ENCODE peak calls at places on chromosomes 5 and 9, in seven cellular contexts. One of them, this sample, is unnamed.

GRCh38 chr5:90381213-90381929 is 28.2 kb downstream of the CETN3 start:
- DNase-seq in CD4-positive, CD25-positive, alpha-beta regulatory T cell: no peak
- DNase-seq in iPS DF 19.7: no peak
- DNase-seq in activated naive CD8-positive, alpha-beta T cell treated with anti-CD3 and anti-CD28 coated beads, Interleukin-2, amount 50 U/mL, for 24 hours: no peak
- DNase-seq in stimulated activated CD4-positive, alpha-beta T cell treated with anti-CD3 and anti-CD28 coated beads, TNF-alpha, amount 100 ng/mL, for 1 hour: no peak
- DNase-seq in hippocampal formation: no peak
- DNase-seq in effector memory CD4-positive, alpha-beta T cell: no peak
- DNase-seq in this sample: no peak

GRCh38 chr9:133347985-133348762 is at the start of the genes MED22 and RPL7A:
- DNase-seq in CD4-positive, CD25-positive, alpha-beta regulatory T cell: peak
- DNase-seq in iPS DF 19.7: peak
- DNase-seq in activated naive CD8-positive, alpha-beta T cell treated with anti-CD3 and anti-CD28 coated beads, Interleukin-2, amount 50 U/mL, for 24 hours: peak
- DNase-seq in stimulated activated CD4-positive, alpha-beta T cell treated with anti-CD3 and anti-CD28 coated beads, TNF-alpha, amount 100 ng/mL, for 1 hour: peak
- DNase-seq in hippocampal formation: peak
- DNase-seq in effector memory CD4-positive, alpha-beta T cell: peak
- DNase-seq in this sample: peak

GRCh38 chr9:93675336-93676150 is 99.2 kb downstream of the PHF2 start:
- DNase-seq in CD4-positive, CD25-positive, alpha-beta regulatory T cell: no peak
- DNase-seq in iPS DF 19.7: no peak
- DNase-seq in activated naive CD8-positive, alpha-beta T cell treated with anti-CD3 and anti-CD28 coated beads, Interleukin-2, amount 50 U/mL, for 24 hours: no peak
- DNase-seq in stimulated activated CD4-positive, alpha-beta T cell treated with anti-CD3 and anti-CD28 coated beads, TNF-alpha, amount 100 ng/mL, for 1 hour: no peak
- DNase-seq in hippocampal formation: no peak
- DNase-seq in effector memory CD4-positive, alpha-beta T cell: no peak
- DNase-seq in this sample: no peak

GRCh38 chr9:104808030-104808614 is 44.2 kb downstream of the NIPSNAP3B start:
- DNase-seq in CD4-positive, CD25-positive, alpha-beta regulatory T cell: no peak
- DNase-seq in iPS DF 19.7: no peak
- DNase-seq in activated naive CD8-positive, alpha-beta T cell treated with anti-CD3 and anti-CD28 coated beads, Interleukin-2, amount 50 U/mL, for 24 hours: no peak
- DNase-seq in stimulated activated CD4-positive, alpha-beta T cell treated with anti-CD3 and anti-CD28 coated beads, TNF-alpha, amount 100 ng/mL, for 1 hour: no peak
- DNase-seq in hippocampal formation: peak
- DNase-seq in effector memory CD4-positive, alpha-beta T cell: no peak
- DNase-seq in this sample: peak

GRCh38 chr5:169960659-169961058 is 19.6 kb downstream of the INSYN2B start:
- DNase-seq in CD4-positive, CD25-positive, alpha-beta regulatory T cell: no peak
- DNase-seq in iPS DF 19.7: no peak
- DNase-seq in activated naive CD8-positive, alpha-beta T cell treated with anti-CD3 and anti-CD28 coated beads, Interleukin-2, amount 50 U/mL, for 24 hours: no peak
- DNase-seq in stimulated activated CD4-positive, alpha-beta T cell treated with anti-CD3 and anti-CD28 coated beads, TNF-alpha, amount 100 ng/mL, for 1 hour: no peak
- DNase-seq in hippocampal formation: no peak
- DNase-seq in effector memory CD4-positive, alpha-beta T cell: no peak
- DNase-seq in this sample: no peak

GRCh38 chr5:40437452-40437861 is 242.3 kb upstream of the PTGER4 start:
- DNase-seq in CD4-positive, CD25-positive, alpha-beta regulatory T cell: peak
- DNase-seq in iPS DF 19.7: no peak
- DNase-seq in activated naive CD8-positive, alpha-beta T cell treated with anti-CD3 and anti-CD28 coated beads, Interleukin-2, amount 50 U/mL, for 24 hours: peak
- DNase-seq in stimulated activated CD4-positive, alpha-beta T cell treated with anti-CD3 and anti-CD28 coated beads, TNF-alpha, amount 100 ng/mL, for 1 hour: no peak
- DNase-seq in hippocampal formation: no peak
- DNase-seq in effector memory CD4-positive, alpha-beta T cell: no peak
- DNase-seq in this sample: no peak

GRCh38 chr5:124839371-124839998 is 93.0 kb upstream of the ZNF608 start:
- DNase-seq in CD4-positive, CD25-positive, alpha-beta regulatory T cell: no peak
- DNase-seq in iPS DF 19.7: no peak
- DNase-seq in activated naive CD8-positive, alpha-beta T cell treated with anti-CD3 and anti-CD28 coated beads, Interleukin-2, amount 50 U/mL, for 24 hours: no peak
- DNase-seq in stimulated activated CD4-positive, alpha-beta T cell treated with anti-CD3 and anti-CD28 coated beads, TNF-alpha, amount 100 ng/mL, for 1 hour: no peak
- DNase-seq in hippocampal formation: peak
- DNase-seq in effector memory CD4-positive, alpha-beta T cell: no peak
- DNase-seq in this sample: peak

GRCh38 chr5:138466900-138467710 is 1.8 kb downstream of the EGR1 start:
- DNase-seq in CD4-positive, CD25-positive, alpha-beta regulatory T cell: no peak
- DNase-seq in iPS DF 19.7: no peak
- DNase-seq in activated naive CD8-positive, alpha-beta T cell treated with anti-CD3 and anti-CD28 coated beads, Interleukin-2, amount 50 U/mL, for 24 hours: no peak
- DNase-seq in stimulated activated CD4-positive, alpha-beta T cell treated with anti-CD3 and anti-CD28 coated beads, TNF-alpha, amount 100 ng/mL, for 1 hour: peak
- DNase-seq in hippocampal formation: no peak
- DNase-seq in effector memory CD4-positive, alpha-beta T cell: no peak
- DNase-seq in this sample: no peak

GRCh38 chr5:88659529-88660325 is 223.3 kb downstream of the MEF2C start:
- DNase-seq in CD4-positive, CD25-positive, alpha-beta regulatory T cell: no peak
- DNase-seq in iPS DF 19.7: no peak
- DNase-seq in activated naive CD8-positive, alpha-beta T cell treated with anti-CD3 and anti-CD28 coated beads, Interleukin-2, amount 50 U/mL, for 24 hours: no peak
- DNase-seq in stimulated activated CD4-positive, alpha-beta T cell treated with anti-CD3 and anti-CD28 coated beads, TNF-alpha, amount 100 ng/mL, for 1 hour: no peak
- DNase-seq in hippocampal formation: no peak
- DNase-seq in effector memory CD4-positive, alpha-beta T cell: no peak
- DNase-seq in this sample: peak

GRCh38 chr5:147887026-147887627 is 8.6 kb downstream of the SCGB3A2 start:
- DNase-seq in CD4-positive, CD25-positive, alpha-beta regulatory T cell: no peak
- DNase-seq in iPS DF 19.7: no peak
- DNase-seq in activated naive CD8-positive, alpha-beta T cell treated with anti-CD3 and anti-CD28 coated beads, Interleukin-2, amount 50 U/mL, for 24 hours: no peak
- DNase-seq in stimulated activated CD4-positive, alpha-beta T cell treated with anti-CD3 and anti-CD28 coated beads, TNF-alpha, amount 100 ng/mL, for 1 hour: no peak
- DNase-seq in hippocampal formation: peak
- DNase-seq in effector memory CD4-positive, alpha-beta T cell: no peak
- DNase-seq in this sample: no peak

GRCh38 chr5:173456751-173457171 is 128.5 kb upstream of the STC2 start:
- DNase-seq in CD4-positive, CD25-positive, alpha-beta regulatory T cell: no peak
- DNase-seq in iPS DF 19.7: no peak
- DNase-seq in activated naive CD8-positive, alpha-beta T cell treated with anti-CD3 and anti-CD28 coated beads, Interleukin-2, amount 50 U/mL, for 24 hours: no peak
- DNase-seq in stimulated activated CD4-positive, alpha-beta T cell treated with anti-CD3 and anti-CD28 coated beads, TNF-alpha, amount 100 ng/mL, for 1 hour: no peak
- DNase-seq in hippocampal formation: no peak
- DNase-seq in effector memory CD4-positive, alpha-beta T cell: no peak
- DNase-seq in this sample: no peak

GRCh38 chr9:91905958-91906585 is 44.0 kb downstream of the ROR2 start:
- DNase-seq in CD4-positive, CD25-positive, alpha-beta regulatory T cell: peak
- DNase-seq in iPS DF 19.7: no peak
- DNase-seq in activated naive CD8-positive, alpha-beta T cell treated with anti-CD3 and anti-CD28 coated beads, Interleukin-2, amount 50 U/mL, for 24 hours: peak
- DNase-seq in stimulated activated CD4-positive, alpha-beta T cell treated with anti-CD3 and anti-CD28 coated beads, TNF-alpha, amount 100 ng/mL, for 1 hour: no peak
- DNase-seq in hippocampal formation: no peak
- DNase-seq in effector memory CD4-positive, alpha-beta T cell: peak
- DNase-seq in this sample: no peak

GRCh38 chr9:122184551-122184950 is 24.8 kb downstream of the MORN5 start:
- DNase-seq in CD4-positive, CD25-positive, alpha-beta regulatory T cell: no peak
- DNase-seq in iPS DF 19.7: no peak
- DNase-seq in activated naive CD8-positive, alpha-beta T cell treated with anti-CD3 and anti-CD28 coated beads, Interleukin-2, amount 50 U/mL, for 24 hours: no peak
- DNase-seq in stimulated activated CD4-positive, alpha-beta T cell treated with anti-CD3 and anti-CD28 coated beads, TNF-alpha, amount 100 ng/mL, for 1 hour: no peak
- DNase-seq in hippocampal formation: no peak
- DNase-seq in effector memory CD4-positive, alpha-beta T cell: no peak
- DNase-seq in this sample: no peak

GRCh38 chr9:36214571-36214970 is 23.9 kb downstream of the CLTA start:
- DNase-seq in CD4-positive, CD25-positive, alpha-beta regulatory T cell: no peak
- DNase-seq in iPS DF 19.7: no peak
- DNase-seq in activated naive CD8-positive, alpha-beta T cell treated with anti-CD3 and anti-CD28 coated beads, Interleukin-2, amount 50 U/mL, for 24 hours: no peak
- DNase-seq in stimulated activated CD4-positive, alpha-beta T cell treated with anti-CD3 and anti-CD28 coated beads, TNF-alpha, amount 100 ng/mL, for 1 hour: no peak
- DNase-seq in hippocampal formation: peak
- DNase-seq in effector memory CD4-positive, alpha-beta T cell: no peak
- DNase-seq in this sample: no peak

GRCh38 chr9:101582593-101582992 is 12.2 kb downstream of the PPP3R2 start:
- DNase-seq in CD4-positive, CD25-positive, alpha-beta regulatory T cell: no peak
- DNase-seq in iPS DF 19.7: no peak
- DNase-seq in activated naive CD8-positive, alpha-beta T cell treated with anti-CD3 and anti-CD28 coated beads, Interleukin-2, amount 50 U/mL, for 24 hours: no peak
- DNase-seq in stimulated activated CD4-positive, alpha-beta T cell treated with anti-CD3 and anti-CD28 coated beads, TNF-alpha, amount 100 ng/mL, for 1 hour: no peak
- DNase-seq in hippocampal formation: peak
- DNase-seq in effector memory CD4-positive, alpha-beta T cell: no peak
- DNase-seq in this sample: no peak

GRCh38 chr5:1424716-1425115 is 20.5 kb downstream of the SLC6A3 start:
- DNase-seq in CD4-positive, CD25-positive, alpha-beta regulatory T cell: no peak
- DNase-seq in iPS DF 19.7: no peak
- DNase-seq in activated naive CD8-positive, alpha-beta T cell treated with anti-CD3 and anti-CD28 coated beads, Interleukin-2, amount 50 U/mL, for 24 hours: no peak
- DNase-seq in stimulated activated CD4-positive, alpha-beta T cell treated with anti-CD3 and anti-CD28 coated beads, TNF-alpha, amount 100 ng/mL, for 1 hour: no peak
- DNase-seq in hippocampal formation: no peak
- DNase-seq in effector memory CD4-positive, alpha-beta T cell: no peak
- DNase-seq in this sample: no peak

GRCh38 chr9:73684601-73685000 is 532.9 kb downstream of the ANXA1 start:
- DNase-seq in CD4-positive, CD25-positive, alpha-beta regulatory T cell: no peak
- DNase-seq in iPS DF 19.7: no peak
- DNase-seq in activated naive CD8-positive, alpha-beta T cell treated with anti-CD3 and anti-CD28 coated beads, Interleukin-2, amount 50 U/mL, for 24 hours: no peak
- DNase-seq in stimulated activated CD4-positive, alpha-beta T cell treated with anti-CD3 and anti-CD28 coated beads, TNF-alpha, amount 100 ng/mL, for 1 hour: no peak
- DNase-seq in hippocampal formation: no peak
- DNase-seq in effector memory CD4-positive, alpha-beta T cell: no peak
- DNase-seq in this sample: no peak

GRCh38 chr9:137907776-137908175 is 30.2 kb downstream of the CACNA1B start:
- DNase-seq in CD4-positive, CD25-positive, alpha-beta regulatory T cell: no peak
- DNase-seq in iPS DF 19.7: no peak
- DNase-seq in activated naive CD8-positive, alpha-beta T cell treated with anti-CD3 and anti-CD28 coated beads, Interleukin-2, amount 50 U/mL, for 24 hours: no peak
- DNase-seq in stimulated activated CD4-positive, alpha-beta T cell treated with anti-CD3 and anti-CD28 coated beads, TNF-alpha, amount 100 ng/mL, for 1 hour: no peak
- DNase-seq in hippocampal formation: no peak
- DNase-seq in effector memory CD4-positive, alpha-beta T cell: no peak
- DNase-seq in this sample: peak

GRCh38 chr5:84437673-84438315 is 53.1 kb upstream of the EDIL3 start:
- DNase-seq in CD4-positive, CD25-positive, alpha-beta regulatory T cell: no peak
- DNase-seq in iPS DF 19.7: no peak
- DNase-seq in activated naive CD8-positive, alpha-beta T cell treated with anti-CD3 and anti-CD28 coated beads, Interleukin-2, amount 50 U/mL, for 24 hours: no peak
- DNase-seq in stimulated activated CD4-positive, alpha-beta T cell treated with anti-CD3 and anti-CD28 coated beads, TNF-alpha, amount 100 ng/mL, for 1 hour: no peak
- DNase-seq in hippocampal formation: no peak
- DNase-seq in effector memory CD4-positive, alpha-beta T cell: no peak
- DNase-seq in this sample: no peak

GRCh38 chr9:78091736-78092135 is 60.1 kb upstream of the GNAQ start:
- DNase-seq in CD4-positive, CD25-positive, alpha-beta regulatory T cell: no peak
- DNase-seq in iPS DF 19.7: no peak
- DNase-seq in activated naive CD8-positive, alpha-beta T cell treated with anti-CD3 and anti-CD28 coated beads, Interleukin-2, amount 50 U/mL, for 24 hours: no peak
- DNase-seq in stimulated activated CD4-positive, alpha-beta T cell treated with anti-CD3 and anti-CD28 coated beads, TNF-alpha, amount 100 ng/mL, for 1 hour: no peak
- DNase-seq in hippocampal formation: no peak
- DNase-seq in effector memory CD4-positive, alpha-beta T cell: no peak
- DNase-seq in this sample: no peak

GRCh38 chr5:60677831-60678664 is 21.9 kb downstream of the DEPDC1B start:
- DNase-seq in CD4-positive, CD25-positive, alpha-beta regulatory T cell: peak
- DNase-seq in iPS DF 19.7: no peak
- DNase-seq in activated naive CD8-positive, alpha-beta T cell treated with anti-CD3 and anti-CD28 coated beads, Interleukin-2, amount 50 U/mL, for 24 hours: no peak
- DNase-seq in stimulated activated CD4-positive, alpha-beta T cell treated with anti-CD3 and anti-CD28 coated beads, TNF-alpha, amount 100 ng/mL, for 1 hour: no peak
- DNase-seq in hippocampal formation: peak
- DNase-seq in effector memory CD4-positive, alpha-beta T cell: no peak
- DNase-seq in this sample: no peak

GRCh38 chr5:43536972-43537371 is 19.9 kb downstream of the PAIP1 start:
- DNase-seq in CD4-positive, CD25-positive, alpha-beta regulatory T cell: no peak
- DNase-seq in iPS DF 19.7: no peak
- DNase-seq in activated naive CD8-positive, alpha-beta T cell treated with anti-CD3 and anti-CD28 coated beads, Interleukin-2, amount 50 U/mL, for 24 hours: no peak
- DNase-seq in stimulated activated CD4-positive, alpha-beta T cell treated with anti-CD3 and anti-CD28 coated beads, TNF-alpha, amount 100 ng/mL, for 1 hour: no peak
- DNase-seq in hippocampal formation: no peak
- DNase-seq in effector memory CD4-positive, alpha-beta T cell: no peak
- DNase-seq in this sample: no peak

GRCh38 chr5:133482033-133482432 is 130.3 kb downstream of the FSTL4 start:
- DNase-seq in CD4-positive, CD25-positive, alpha-beta regulatory T cell: no peak
- DNase-seq in iPS DF 19.7: no peak
- DNase-seq in activated naive CD8-positive, alpha-beta T cell treated with anti-CD3 and anti-CD28 coated beads, Interleukin-2, amount 50 U/mL, for 24 hours: no peak
- DNase-seq in stimulated activated CD4-positive, alpha-beta T cell treated with anti-CD3 and anti-CD28 coated beads, TNF-alpha, amount 100 ng/mL, for 1 hour: no peak
- DNase-seq in hippocampal formation: no peak
- DNase-seq in effector memory CD4-positive, alpha-beta T cell: no peak
- DNase-seq in this sample: no peak

GRCh38 chr5:157335534-157336422 is 69.9 kb downstream of the CYFIP2 start:
- DNase-seq in CD4-positive, CD25-positive, alpha-beta regulatory T cell: no peak
- DNase-seq in iPS DF 19.7: no peak
- DNase-seq in activated naive CD8-positive, alpha-beta T cell treated with anti-CD3 and anti-CD28 coated beads, Interleukin-2, amount 50 U/mL, for 24 hours: no peak
- DNase-seq in stimulated activated CD4-positive, alpha-beta T cell treated with anti-CD3 and anti-CD28 coated beads, TNF-alpha, amount 100 ng/mL, for 1 hour: no peak
- DNase-seq in hippocampal formation: no peak
- DNase-seq in effector memory CD4-positive, alpha-beta T cell: no peak
- DNase-seq in this sample: no peak

GRCh38 chr5:848671-849111 is 2.1 kb downstream of the ZDHHC11 start:
- DNase-seq in CD4-positive, CD25-positive, alpha-beta regulatory T cell: no peak
- DNase-seq in iPS DF 19.7: no peak
- DNase-seq in activated naive CD8-positive, alpha-beta T cell treated with anti-CD3 and anti-CD28 coated beads, Interleukin-2, amount 50 U/mL, for 24 hours: no peak
- DNase-seq in stimulated activated CD4-positive, alpha-beta T cell treated with anti-CD3 and anti-CD28 coated beads, TNF-alpha, amount 100 ng/mL, for 1 hour: no peak
- DNase-seq in hippocampal formation: no peak
- DNase-seq in effector memory CD4-positive, alpha-beta T cell: no peak
- DNase-seq in this sample: no peak

GRCh38 chr5:57332350-57332749 is 150.3 kb downstream of the ACTBL2 start:
- DNase-seq in CD4-positive, CD25-positive, alpha-beta regulatory T cell: no peak
- DNase-seq in iPS DF 19.7: no peak
- DNase-seq in activated naive CD8-positive, alpha-beta T cell treated with anti-CD3 and anti-CD28 coated beads, Interleukin-2, amount 50 U/mL, for 24 hours: no peak
- DNase-seq in stimulated activated CD4-positive, alpha-beta T cell treated with anti-CD3 and anti-CD28 coated beads, TNF-alpha, amount 100 ng/mL, for 1 hour: no peak
- DNase-seq in hippocampal formation: no peak
- DNase-seq in effector memory CD4-positive, alpha-beta T cell: no peak
- DNase-seq in this sample: no peak

GRCh38 chr5:124515494-124516222 is 230.8 kb downstream of the ZNF608 start:
- DNase-seq in CD4-positive, CD25-positive, alpha-beta regulatory T cell: no peak
- DNase-seq in iPS DF 19.7: no peak
- DNase-seq in activated naive CD8-positive, alpha-beta T cell treated with anti-CD3 and anti-CD28 coated beads, Interleukin-2, amount 50 U/mL, for 24 hours: no peak
- DNase-seq in stimulated activated CD4-positive, alpha-beta T cell treated with anti-CD3 and anti-CD28 coated beads, TNF-alpha, amount 100 ng/mL, for 1 hour: no peak
- DNase-seq in hippocampal formation: no peak
- DNase-seq in effector memory CD4-positive, alpha-beta T cell: no peak
- DNase-seq in this sample: no peak

GRCh38 chr5:35860686-35861085 is 4.0 kb downstream of the IL7R start:
- DNase-seq in CD4-positive, CD25-positive, alpha-beta regulatory T cell: no peak
- DNase-seq in iPS DF 19.7: no peak
- DNase-seq in activated naive CD8-positive, alpha-beta T cell treated with anti-CD3 and anti-CD28 coated beads, Interleukin-2, amount 50 U/mL, for 24 hours: no peak
- DNase-seq in stimulated activated CD4-positive, alpha-beta T cell treated with anti-CD3 and anti-CD28 coated beads, TNF-alpha, amount 100 ng/mL, for 1 hour: no peak
- DNase-seq in hippocampal formation: no peak
- DNase-seq in effector memory CD4-positive, alpha-beta T cell: no peak
- DNase-seq in this sample: no peak